ENCODE peak calls at places on chromosome 7, in four cellular contexts. One of them, this sample, is unnamed.

GRCh38 chr7:146115665-146116451 is 743 bp upstream of the CNTNAP2 start:
- DNase-seq in NT2/D1: peak
- DNase-seq in GM06990: no peak
- DNase-seq in fibroblast of pulmonary artery: peak
- DNase-seq in this sample: peak

GRCh38 chr7:36157506-36158320 is 4.7 kb downstream of the EEPD1 start:
- DNase-seq in fibroblast of pulmonary artery: no peak
- DNase-seq in GM06990: no peak
- DNase-seq in NT2/D1: no peak
- DNase-seq in this sample: no peak

GRCh38 chr7:157650131-157650631 is 313.4 kb downstream of the DNAJB6 start:
- DNase-seq in GM06990: no peak
- DNase-seq in fibroblast of pulmonary artery: no peak
- DNase-seq in NT2/D1: no peak
- DNase-seq in this sample: no peak

GRCh38 chr7:4689668-4690067 is 7.6 kb downstream of the FOXK1 start:
- DNase-seq in GM06990: peak
- DNase-seq in NT2/D1: no peak
- DNase-seq in fibroblast of pulmonary artery: no peak
- DNase-seq in this sample: no peak

GRCh38 chr7:132249591-132249971 is 326.7 kb downstream of the PLXNA4 start:
- DNase-seq in GM06990: no peak
- DNase-seq in fibroblast of pulmonary artery: peak
- DNase-seq in NT2/D1: peak
- DNase-seq in this sample: no peak

GRCh38 chr7:42152353-42153205 is 84.4 kb downstream of the GLI3 start:
- DNase-seq in NT2/D1: no peak
- DNase-seq in fibroblast of pulmonary artery: no peak
- DNase-seq in GM06990: no peak
- DNase-seq in this sample: peak

GRCh38 chr7:118861581-118861980 is 637.1 kb downstream of the ANKRD7 start:
- DNase-seq in NT2/D1: no peak
- DNase-seq in GM06990: no peak
- DNase-seq in fibroblast of pulmonary artery: no peak
- DNase-seq in this sample: no peak

GRCh38 chr7:36015733-36016132 is 137.3 kb upstream of the EEPD1 start:
- DNase-seq in fibroblast of pulmonary artery: peak
- DNase-seq in GM06990: no peak
- DNase-seq in NT2/D1: no peak
- DNase-seq in this sample: no peak

GRCh38 chr7:104010052-104010909 is 20.8 kb upstream of the RELN start:
- DNase-seq in fibroblast of pulmonary artery: no peak
- DNase-seq in GM06990: no peak
- DNase-seq in NT2/D1: no peak
- DNase-seq in this sample: no peak

GRCh38 chr7:18685961-18686360 is 190.4 kb downstream of the HDAC9 start:
- DNase-seq in GM06990: no peak
- DNase-seq in NT2/D1: no peak
- DNase-seq in fibroblast of pulmonary artery: no peak
- DNase-seq in this sample: no peak

GRCh38 chr7:45702751-45703150 is 128.6 kb downstream of the ADCY1 start:
- DNase-seq in fibroblast of pulmonary artery: no peak
- DNase-seq in NT2/D1: no peak
- DNase-seq in GM06990: no peak
- DNase-seq in this sample: no peak

GRCh38 chr7:116258734-116259133 is 48.4 kb downstream of the TES start:
- DNase-seq in NT2/D1: no peak
- DNase-seq in fibroblast of pulmonary artery: peak
- DNase-seq in GM06990: no peak
- DNase-seq in this sample: peak
- H3K4me3 ChIP-seq in NT2/D1: no peak
- H3K4me3 ChIP-seq in fibroblast of pulmonary artery: no peak
- H3K4me3 ChIP-seq in GM06990: no peak
- H3K4me3 ChIP-seq in this sample: no peak

GRCh38 chr7:7104314-7104698 is 78.0 kb upstream of the C1GALT1 start:
- DNase-seq in GM06990: no peak
- DNase-seq in fibroblast of pulmonary artery: peak
- DNase-seq in NT2/D1: no peak
- DNase-seq in this sample: no peak

GRCh38 chr7:7100432-7100849 is 81.9 kb upstream of the C1GALT1 start:
- DNase-seq in fibroblast of pulmonary artery: no peak
- DNase-seq in GM06990: no peak
- DNase-seq in NT2/D1: peak
- DNase-seq in this sample: no peak

GRCh38 chr7:7104971-7105370 is 77.4 kb upstream of the C1GALT1 start:
- DNase-seq in NT2/D1: no peak
- DNase-seq in GM06990: no peak
- DNase-seq in fibroblast of pulmonary artery: no peak
- DNase-seq in this sample: no peak

GRCh38 chr7:7103343-7104313 is 78.7 kb upstream of the C1GALT1 start:
- DNase-seq in GM06990: no peak
- DNase-seq in fibroblast of pulmonary artery: peak
- DNase-seq in NT2/D1: peak
- DNase-seq in this sample: peak

DNA sequence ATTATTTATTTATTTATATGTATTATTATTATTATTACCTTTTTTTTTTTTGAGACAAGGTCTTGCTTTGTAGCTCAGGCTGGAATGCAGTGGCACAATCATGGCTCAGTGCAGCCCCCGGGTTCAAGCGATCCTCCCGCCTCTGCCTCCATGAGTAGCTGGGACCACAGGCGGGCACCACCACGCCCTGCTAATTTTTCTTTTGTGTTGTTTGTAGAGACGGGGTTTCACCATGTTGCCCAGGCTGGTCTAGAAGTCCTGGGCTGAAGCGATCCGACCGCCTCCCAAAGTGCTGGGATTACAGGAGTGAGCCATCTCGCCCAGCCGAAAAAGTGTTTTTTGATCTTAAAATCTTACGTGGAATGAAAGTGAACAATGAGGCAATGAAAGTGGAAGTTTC is 79.4 kb upstream of the C1GALT1 start:
- DNase-seq in NT2/D1: no peak
- DNase-seq in GM06990: no peak
- DNase-seq in fibroblast of pulmonary artery: no peak
- DNase-seq in this sample: no peak
- H3K4me3 ChIP-seq in NT2/D1: no peak
- H3K4me3 ChIP-seq in GM06990: no peak
- H3K4me3 ChIP-seq in fibroblast of pulmonary artery: no peak
- H3K4me3 ChIP-seq in this sample: no peak

GRCh38 chr7:87878208-87878735 is 2.0 kb downstream of the DBF4 start:
- DNase-seq in fibroblast of pulmonary artery: peak
- DNase-seq in GM06990: no peak
- DNase-seq in NT2/D1: no peak
- DNase-seq in this sample: no peak

GRCh38 chr7:87886875-87887274 is 10.6 kb downstream of the DBF4 start:
- DNase-seq in fibroblast of pulmonary artery: peak
- DNase-seq in NT2/D1: no peak
- DNase-seq in GM06990: no peak
- DNase-seq in this sample: no peak

GRCh38 chr7:87885018-87885417 is 8.7 kb downstream of the DBF4 start:
- DNase-seq in GM06990: no peak
- DNase-seq in fibroblast of pulmonary artery: no peak
- DNase-seq in NT2/D1: no peak
- DNase-seq in this sample: no peak

GRCh38 chr7:87877641-87878040 is 1.3 kb downstream of the DBF4 start:
- DNase-seq in NT2/D1: no peak
- DNase-seq in fibroblast of pulmonary artery: no peak
- DNase-seq in GM06990: no peak
- DNase-seq in this sample: no peak

GRCh38 chr7:87882538-87882937 is 6.2 kb downstream of the DBF4 start:
- DNase-seq in GM06990: no peak
- DNase-seq in NT2/D1: no peak
- DNase-seq in fibroblast of pulmonary artery: no peak
- DNase-seq in this sample: no peak
- H3K4me3 ChIP-seq in GM06990: no peak
- H3K4me3 ChIP-seq in NT2/D1: no peak
- H3K4me3 ChIP-seq in fibroblast of pulmonary artery: no peak
- H3K4me3 ChIP-seq in this sample: no peak

DNA sequence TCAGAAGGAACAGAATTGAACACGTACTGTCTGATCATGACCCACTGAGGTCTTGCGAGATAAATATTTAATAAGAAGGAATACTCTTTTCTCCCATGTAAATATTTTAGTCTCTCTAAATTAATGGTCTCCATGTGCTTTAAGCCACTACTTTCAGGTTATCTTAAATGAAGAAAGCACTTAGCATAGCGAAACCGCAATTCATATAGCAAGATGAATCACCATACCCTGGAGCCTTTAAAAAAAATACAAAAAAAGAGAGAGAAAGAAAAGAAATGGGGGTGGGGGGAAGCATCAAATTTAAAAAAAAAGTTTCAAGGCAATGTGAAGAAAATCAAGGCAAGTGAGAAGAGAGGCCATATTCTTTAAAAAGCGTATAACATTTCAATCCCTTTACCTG is 82.5 kb downstream of the CTTNBP2 start:
- DNase-seq in NT2/D1: no peak
- DNase-seq in GM06990: no peak
- DNase-seq in fibroblast of pulmonary artery: no peak
- DNase-seq in this sample: no peak
- H3K4me3 ChIP-seq in NT2/D1: no peak
- H3K4me3 ChIP-seq in GM06990: no peak
- H3K4me3 ChIP-seq in fibroblast of pulmonary artery: no peak
- H3K4me3 ChIP-seq in this sample: no peak

DNA sequence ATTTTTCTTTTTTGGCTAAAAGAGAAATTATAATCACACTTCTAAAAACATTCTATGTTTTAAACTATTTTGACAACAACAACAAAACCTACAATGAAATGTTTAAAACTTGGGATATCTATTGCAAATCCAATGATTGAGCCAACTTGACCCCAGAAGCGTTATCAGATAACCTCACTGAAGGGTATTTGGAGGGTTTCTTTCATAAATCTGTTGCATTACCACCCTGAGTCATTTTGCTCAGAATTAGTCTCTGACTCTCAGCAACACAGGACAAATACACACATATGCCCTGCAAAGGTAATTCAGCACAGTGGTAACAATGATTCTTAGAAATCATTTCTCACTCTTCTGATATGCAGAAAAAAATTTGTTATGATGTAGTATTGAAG is 2.3 kb upstream of the COL1A2 start:
- DNase-seq in NT2/D1: no peak
- DNase-seq in GM06990: no peak
- DNase-seq in fibroblast of pulmonary artery: no peak
- DNase-seq in this sample: no peak
- H3K4me3 ChIP-seq in NT2/D1: no peak
- H3K4me3 ChIP-seq in GM06990: no peak
- H3K4me3 ChIP-seq in fibroblast of pulmonary artery: no peak
- H3K4me3 ChIP-seq in this sample: no peak